ENCODE peak calls at places on chromosomes 5 and 9, in five cellular contexts. One of them, this sample, is unnamed.
A peak's percentile ranks its signal among the peaks of the same experiment; 100 is the strongest.

GRCh38 chr5:133603711-133604110 is 8.6 kb downstream of the FSTL4 start:
- DNase-seq in H1: peak; percentile 40
- DNase-seq in mesendoderm: no peak
- DNase-seq in neuronal stem cell: no peak
- DNase-seq in H9: no peak
- DNase-seq in this sample: no peak

GRCh38 chr9:70083429-70083828 is 39.8 kb downstream of the MAMDC2 start:
- DNase-seq in H1: no peak
- DNase-seq in H9: no peak
- DNase-seq in mesendoderm: no peak
- DNase-seq in neuronal stem cell: peak; percentile 17
- DNase-seq in this sample: no peak

GRCh38 chr9:7376838-7377237 is 422.7 kb downstream of the DMAC1 start:
- DNase-seq in mesendoderm: no peak
- DNase-seq in H1: no peak
- DNase-seq in H9: no peak
- DNase-seq in neuronal stem cell: no peak
- DNase-seq in this sample: no peak

GRCh38 chr9:93300585-93301081 is 116.7 kb downstream of the WNK2 start:
- DNase-seq in H9: peak; percentile 29
- DNase-seq in H1: no peak
- DNase-seq in neuronal stem cell: no peak
- DNase-seq in mesendoderm: no peak
- DNase-seq in this sample: no peak

GRCh38 chr5:132766806-132767055 is 10.3 kb downstream of the SEPTIN8 start:
- DNase-seq in neuronal stem cell: no peak
- DNase-seq in mesendoderm: no peak
- DNase-seq in H1: no peak
- DNase-seq in H9: no peak
- DNase-seq in this sample: no peak

GRCh38 chr5:34719029-34719428 is 62.9 kb downstream of the RAI14 start:
- DNase-seq in H1: no peak
- DNase-seq in mesendoderm: no peak
- DNase-seq in neuronal stem cell: no peak
- DNase-seq in H9: no peak
- DNase-seq in this sample: no peak

GRCh38 chr9:136720251-136720886 is 8.0 kb downstream of the DIPK1B start:
- DNase-seq in mesendoderm: no peak
- DNase-seq in neuronal stem cell: peak; percentile 71
- DNase-seq in H1: no peak
- DNase-seq in H9: peak; percentile 41
- DNase-seq in this sample: no peak

GRCh38 chr5:170333161-170333909 is 35.8 kb upstream of the LCP2 start:
- DNase-seq in H1: peak; percentile 67
- DNase-seq in mesendoderm: peak; percentile 86
- DNase-seq in neuronal stem cell: peak; percentile 18
- DNase-seq in H9: peak; percentile 72
- DNase-seq in this sample: no peak

GRCh38 chr9:6584881-6585597 is 60.5 kb downstream of the GLDC start:
- DNase-seq in mesendoderm: peak; percentile 12
- DNase-seq in neuronal stem cell: no peak
- DNase-seq in H1: no peak
- DNase-seq in H9: no peak
- DNase-seq in this sample: peak; percentile 37

GRCh38 chr9:14301582-14301981 is 12.4 kb downstream of the NFIB start:
- DNase-seq in mesendoderm: peak; percentile 69
- DNase-seq in H9: no peak
- DNase-seq in neuronal stem cell: no peak
- DNase-seq in H1: no peak
- DNase-seq in this sample: no peak

GRCh38 chr9:4491621-4491975 is 1.3 kb downstream of the SLC1A1 start:
- DNase-seq in H9: peak; percentile 83
- DNase-seq in mesendoderm: peak; percentile 95
- DNase-seq in H1: peak; percentile 67
- DNase-seq in neuronal stem cell: no peak
- DNase-seq in this sample: no peak

GRCh38 chr5:134466241-134467069 is 54.8 kb upstream of the CDKN2AIPNL start:
- DNase-seq in neuronal stem cell: peak; percentile 41
- DNase-seq in H1: peak; percentile 88
- DNase-seq in H9: peak; percentile 96
- DNase-seq in mesendoderm: peak; percentile 97
- DNase-seq in this sample: peak; percentile 95

GRCh38 chr5:24621809-24622208 is 23.0 kb downstream of the CDH10 start:
- DNase-seq in neuronal stem cell: no peak
- DNase-seq in mesendoderm: peak; percentile 62
- DNase-seq in H9: no peak
- DNase-seq in H1: no peak
- DNase-seq in this sample: peak; percentile 83

GRCh38 chr9:132513416-132513815 is 69.0 kb upstream of the BARHL1 start:
- DNase-seq in neuronal stem cell: no peak
- DNase-seq in mesendoderm: no peak
- DNase-seq in H1: no peak
- DNase-seq in H9: no peak
- DNase-seq in this sample: no peak

GRCh38 chr5:165026971-165027370 is 1521.6 kb downstream of the MAT2B start:
- DNase-seq in H9: no peak
- DNase-seq in neuronal stem cell: no peak
- DNase-seq in mesendoderm: no peak
- DNase-seq in H1: no peak
- DNase-seq in this sample: no peak

GRCh38 chr9:86326536-86326935 is 27.7 kb downstream of the TUT7 start:
- DNase-seq in H1: no peak
- DNase-seq in mesendoderm: no peak
- DNase-seq in neuronal stem cell: no peak
- DNase-seq in H9: no peak
- DNase-seq in this sample: no peak

GRCh38 chr9:108049026-108049591 is 559.5 kb upstream of the KLF4 start:
- DNase-seq in neuronal stem cell: no peak
- DNase-seq in H1: no peak
- DNase-seq in H9: no peak
- DNase-seq in mesendoderm: peak; percentile 56
- DNase-seq in this sample: peak; percentile 96

GRCh38 chr9:83047839-83048775 is 14.8 kb downstream of the RASEF start:
- DNase-seq in mesendoderm: no peak
- DNase-seq in neuronal stem cell: no peak
- DNase-seq in H1: no peak
- DNase-seq in H9: no peak
- DNase-seq in this sample: no peak

GRCh38 chr9:124456341-124457078 is 6.3 kb downstream of the ADGRD2 start:
- DNase-seq in neuronal stem cell: no peak
- DNase-seq in H1: no peak
- DNase-seq in mesendoderm: no peak
- DNase-seq in H9: peak; percentile 28
- DNase-seq in this sample: no peak

GRCh38 chr9:123507992-123508391 is 152.0 kb downstream of the CRB2 start:
- DNase-seq in neuronal stem cell: no peak
- DNase-seq in mesendoderm: no peak
- DNase-seq in H9: no peak
- DNase-seq in H1: no peak
- DNase-seq in this sample: no peak

GRCh38 chr9:4237748-4238511 is 61.9 kb downstream of the GLIS3 start:
- DNase-seq in H1: no peak
- DNase-seq in H9: peak; percentile 47
- DNase-seq in neuronal stem cell: no peak
- DNase-seq in mesendoderm: peak; percentile 81
- DNase-seq in this sample: peak; percentile 53

GRCh38 chr9:136700959-136701664 is 11.3 kb upstream of the DIPK1B start:
- DNase-seq in H1: peak; percentile 49
- DNase-seq in H9: no peak
- DNase-seq in mesendoderm: no peak
- DNase-seq in neuronal stem cell: no peak
- DNase-seq in this sample: no peak

GRCh38 chr9:131613921-131614320 is 68.6 kb downstream of the PRRT1B start:
- DNase-seq in neuronal stem cell: no peak
- DNase-seq in H9: no peak
- DNase-seq in H1: no peak
- DNase-seq in mesendoderm: no peak
- DNase-seq in this sample: no peak

GRCh38 chr9:128385493-128386205 is 14.5 kb downstream of the URM1 start:
- DNase-seq in neuronal stem cell: no peak
- DNase-seq in mesendoderm: no peak
- DNase-seq in H9: no peak
- DNase-seq in H1: no peak
- DNase-seq in this sample: no peak

GRCh38 chr5:65070026-65070425 is 301.3 kb downstream of the CWC27 start:
- DNase-seq in mesendoderm: peak; percentile 65
- DNase-seq in H1: no peak
- DNase-seq in H9: no peak
- DNase-seq in neuronal stem cell: no peak
- DNase-seq in this sample: no peak

GRCh38 chr5:54645888-54646284 is 128.3 kb downstream of the SNX18 start:
- DNase-seq in H1: no peak
- DNase-seq in mesendoderm: no peak
- DNase-seq in H9: no peak
- DNase-seq in neuronal stem cell: no peak
- DNase-seq in this sample: no peak

GRCh38 chr5:172543484-172544298 is 89.4 kb upstream of the SH3PXD2B start:
- DNase-seq in mesendoderm: no peak
- DNase-seq in neuronal stem cell: no peak
- DNase-seq in H9: peak; percentile 22
- DNase-seq in H1: peak; percentile 39
- DNase-seq in this sample: no peak

GRCh38 chr9:110114086-110114887 is 93.7 kb downstream of the C9orf152 start:
- DNase-seq in H1: no peak
- DNase-seq in neuronal stem cell: no peak
- DNase-seq in mesendoderm: peak; percentile 33
- DNase-seq in H9: no peak
- DNase-seq in this sample: peak; percentile 76

GRCh38 chr5:111960466-111961215 is 203.6 kb upstream of the NREP start:
- DNase-seq in H9: no peak
- DNase-seq in H1: no peak
- DNase-seq in mesendoderm: no peak
- DNase-seq in neuronal stem cell: no peak
- DNase-seq in this sample: peak; percentile 74

GRCh38 chr9:128902351-128903078 is 18.3 kb upstream of the PHYHD1 start:
- DNase-seq in H1: no peak
- DNase-seq in H9: no peak
- DNase-seq in mesendoderm: no peak
- DNase-seq in neuronal stem cell: no peak
- DNase-seq in this sample: no peak

GRCh38 chr5:100818340-100818739 is 84.7 kb downstream of the ST8SIA4 start:
- DNase-seq in mesendoderm: no peak
- DNase-seq in neuronal stem cell: no peak
- DNase-seq in H9: no peak
- DNase-seq in H1: no peak
- DNase-seq in this sample: no peak

GRCh38 chr9:115941561-115942315 is 211.9 kb upstream of the PAPPA start:
- DNase-seq in H9: no peak
- DNase-seq in H1: no peak
- DNase-seq in neuronal stem cell: no peak
- DNase-seq in mesendoderm: no peak
- DNase-seq in this sample: peak; percentile 78

GRCh38 chr5:166551384-166551783 is 1740.1 kb upstream of the WWC1 start:
- DNase-seq in H9: no peak
- DNase-seq in mesendoderm: no peak
- DNase-seq in neuronal stem cell: no peak
- DNase-seq in H1: no peak
- DNase-seq in this sample: no peak

GRCh38 chr9:94812343-94812742 is 85.8 kb downstream of the AOPEP start:
- DNase-seq in H9: no peak
- DNase-seq in mesendoderm: no peak
- DNase-seq in neuronal stem cell: no peak
- DNase-seq in H1: no peak
- DNase-seq in this sample: peak; percentile 52

GRCh38 chr9:113853333-113853732 is 22.8 kb upstream of the ZNF618 start:
- DNase-seq in H9: no peak
- DNase-seq in H1: no peak
- DNase-seq in mesendoderm: peak; percentile 72
- DNase-seq in neuronal stem cell: no peak
- DNase-seq in this sample: peak; percentile 5
- H3K18ac ChIP-seq in H9: no peak overlapping the region
- H3K18ac ChIP-seq in H1: no peak overlapping the region
- H3K18ac ChIP-seq in mesendoderm: no peak overlapping the region
- H3K18ac ChIP-seq in neuronal stem cell: no peak overlapping the region
- H3K18ac ChIP-seq in this sample: no peak overlapping the region

DNA sequence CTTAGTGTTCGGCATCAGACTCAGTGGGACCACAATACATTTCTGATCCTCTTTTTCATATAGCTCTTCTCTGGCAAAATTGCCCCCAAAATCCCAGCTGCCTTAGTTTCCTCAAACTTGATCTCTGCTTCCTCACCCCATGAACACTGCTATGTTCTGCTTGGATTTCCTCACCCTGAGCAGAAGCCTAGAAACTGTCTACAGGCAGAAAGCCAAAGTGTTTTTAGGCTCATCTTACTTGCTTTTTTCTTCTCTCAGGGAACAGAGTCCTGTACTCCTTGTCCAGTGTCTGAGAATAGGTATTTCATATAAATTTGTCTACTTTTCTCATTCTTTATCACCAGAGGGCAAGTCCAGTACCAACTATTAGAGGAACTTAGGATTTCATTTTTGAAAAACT is 21.5 kb upstream of the UBAP1 start:
- DNase-seq in H9: no peak
- DNase-seq in mesendoderm: no peak
- DNase-seq in neuronal stem cell: no peak
- DNase-seq in H1: no peak
- DNase-seq in this sample: no peak
- H3K4ac ChIP-seq in H9: no peak overlapping the region
- H3K4ac ChIP-seq in mesendoderm: no peak overlapping the region
- H3K4ac ChIP-seq in neuronal stem cell: no peak overlapping the region
- H3K4ac ChIP-seq in H1: no peak overlapping the region
- H3K4ac ChIP-seq in this sample: no peak overlapping the region

GRCh38 chr5:150490296-150490669 is 17.6 kb upstream of the NDST1 start:
- DNase-seq in H1: no peak
- DNase-seq in mesendoderm: no peak
- DNase-seq in H9: no peak
- DNase-seq in neuronal stem cell: no peak
- DNase-seq in this sample: no peak

GRCh38 chr5:150491876-150492275 is 16.1 kb upstream of the NDST1 start:
- DNase-seq in mesendoderm: no peak
- DNase-seq in H1: no peak
- DNase-seq in neuronal stem cell: no peak
- DNase-seq in H9: no peak
- DNase-seq in this sample: no peak

GRCh38 chr5:150489358-150490295 is 18.3 kb upstream of the NDST1 start:
- DNase-seq in neuronal stem cell: no peak
- DNase-seq in mesendoderm: peak; percentile 76
- DNase-seq in H9: peak; percentile 58
- DNase-seq in H1: no peak
- DNase-seq in this sample: peak; percentile 77

GRCh38 chr5:150490754-150491153 is 17.2 kb upstream of the NDST1 start:
- DNase-seq in H9: no peak
- DNase-seq in H1: no peak
- DNase-seq in neuronal stem cell: no peak
- DNase-seq in mesendoderm: no peak
- DNase-seq in this sample: no peak

GRCh38 chr5:150492621-150493020 is 15.3 kb upstream of the NDST1 start:
- DNase-seq in mesendoderm: no peak
- DNase-seq in H9: no peak
- DNase-seq in neuronal stem cell: no peak
- DNase-seq in H1: no peak
- DNase-seq in this sample: peak; percentile 82
- H3K4me1 ChIP-seq in mesendoderm: peaks cover 28% of the 10 kb centered on the region
- H3K4me1 ChIP-seq in H9: peaks cover 17% of the 10 kb centered on the region
- H3K4me1 ChIP-seq in neuronal stem cell: peaks cover 19% of the 10 kb centered on the region
- H3K4me1 ChIP-seq in H1: peaks cover 21% of the 10 kb centered on the region
- H3K4me1 ChIP-seq in this sample: peaks cover 59% of the 10 kb centered on the region

GRCh38 chr5:107381189-107381856 is 289.4 kb downstream of the EFNA5 start:
- DNase-seq in neuronal stem cell: no peak
- DNase-seq in H9: no peak
- DNase-seq in H1: no peak
- DNase-seq in mesendoderm: no peak
- DNase-seq in this sample: peak; percentile 83
- H3K18ac ChIP-seq in neuronal stem cell: no peak overlapping the region
- H3K18ac ChIP-seq in H9: no peak overlapping the region
- H3K18ac ChIP-seq in H1: no peak overlapping the region
- H3K18ac ChIP-seq in mesendoderm: no peak overlapping the region
- H3K18ac ChIP-seq in this sample: no peak overlapping the region